ENCODE peak calls at places on chromosomes 12 and 14, in eight cellular contexts. S is GM19239; W is stimulated activated naive CD4-positive, alpha-beta T cell treated with Interleukin-2 at 50 U/mL for 16 hours; L is DMS53; X is tibial nerve; J is brain microvascular endothelial cell; K is left colon; R is frontal cortex. V is an unnamed sample.

GRCh38 chr12:132015686-132016430 is 66.1 kb downstream of the EP400 start:
- DNase-seq in S (no peak), W (no peak), L (no peak), X (no peak), J (no peak), K (no peak), R (no peak), V (no peak)

GRCh38 chr12:32897688-32898573 is 1.4 kb upstream of the PKP2 start:
- DNase-seq in S (no peak), W (no peak), L (peak), X (no peak), J (no peak), K (no peak), R (no peak), V (no peak)

GRCh38 chr14:54577977-54578376 is 11.0 kb downstream of the SAMD4A start:
- DNase-seq in S (no peak), W (no peak), L (peak), X (no peak), J (peak), K (no peak), R (no peak), V (no peak)

GRCh38 chr14:97155320-97155719 is 358.1 kb downstream of the VRK1 start:
- DNase-seq in S (no peak), W (no peak), L (no peak), X (no peak), J (no peak), K (no peak), R (no peak), V (no peak)

GRCh38 chr12:95115641-95116040 is 42.2 kb upstream of the NR2C1 start:
- DNase-seq in S (no peak), W (no peak), L (no peak), X (no peak), J (no peak), K (no peak), R (no peak), V (no peak)

GRCh38 chr14:75292886-75293285 is 14.3 kb downstream of the FOS start:
- DNase-seq in S (no peak), W (no peak), L (no peak), X (no peak), J (no peak), K (no peak), R (no peak), V (no peak)

GRCh38 chr14:94769413-94770250 is at the start of gene GSC:
- DNase-seq in S (no peak), W (no peak), L (no peak), X (peak), J (no peak), K (peak), R (no peak), V (peak)

GRCh38 chr14:74712499-74713394 is at the start of the genes AREL1 and FCF1:
- DNase-seq in S (peak), W (no peak), L (no peak), X (peak), J (peak), K (peak), R (peak), V (peak)

GRCh38 chr14:72567226-72567625 is 326.7 kb downstream of the DPF3 start:
- DNase-seq in S (no peak), W (no peak), L (no peak), X (no peak), J (no peak), K (no peak), R (no peak), V (no peak)

GRCh38 chr12:52350786-52351185 is 16.5 kb downstream of the KRT85 start:
- DNase-seq in S (no peak), W (no peak), L (no peak), X (no peak), J (no peak), K (no peak), R (no peak), V (no peak)

GRCh38 chr14:54686219-54686870 is 119.4 kb downstream of the SAMD4A start:
- DNase-seq in S (no peak), W (no peak), L (no peak), X (peak), J (peak), K (no peak), R (no peak), V (no peak)